ENCODE peak calls at places on chromosomes 6 and 20, in four cellular contexts. B is colonic mucosa, M is cardiac fibroblast, I is RWPE2. W is an unnamed sample.

GRCh38 chr20:33499347-33499746 is 9.5 kb downstream of the CBFA2T2 start:
- DNase-seq in B (no peak), M (no peak), I (no peak), W (no peak)

GRCh38 chr6:16903470-16903869 is 142.2 kb upstream of the ATXN1 start:
- DNase-seq in B (no peak), M (peak; percentile 61), I (no peak), W (no peak)

GRCh38 chr6:70857387-70858077 is 99.3 kb downstream of the B3GAT2 start:
- DNase-seq in B (no peak), M (no peak), I (no peak), W (no peak)

GRCh38 chr6:10610289-10610688 is 84.1 kb downstream of the C6orf52 start:
- DNase-seq in B (peak; percentile 22), M (no peak), I (no peak), W (no peak)

GRCh38 chr6:117025310-117025709 is 148.3 kb downstream of the RFX6 start:
- DNase-seq in B (no peak), M (no peak), I (no peak), W (no peak)

GRCh38 chr20:19907326-19908056 is 109.7 kb upstream of the NAA20 start:
- DNase-seq in B (no peak), M (peak; percentile 53), I (no peak), W (no peak)

GRCh38 chr6:21603516-21603952 is 10.0 kb downstream of the SOX4 start:
- DNase-seq in B (no peak), M (no peak), I (no peak), W (no peak)

GRCh38 chr20:35344354-35344837 is 52.2 kb upstream of the FAM83C start:
- DNase-seq in B (peak; percentile 69), M (peak; percentile 96), I (no peak), W (no peak)

GRCh38 chr6:10908228-10908627 is 21.4 kb downstream of the SYCP2L start:
- DNase-seq in B (no peak), M (no peak), I (no peak), W (no peak)

GRCh38 chr6:87697581-87698552 is 4.2 kb downstream of the AKIRIN2 start:
- DNase-seq in B (no peak), M (peak; percentile 90), I (no peak), W (no peak)

GRCh38 chr6:145214570-145214969 is 520.8 kb downstream of the EPM2A start:
- DNase-seq in B (no peak), M (peak; percentile 41), I (no peak), W (no peak)

GRCh38 chr6:112307707-112308106 is 39.4 kb upstream of the RFPL4B start:
- DNase-seq in B (no peak), M (no peak), I (no peak), W (no peak)

GRCh38 chr6:97703661-97704060 is 420.6 kb upstream of the MMS22L start:
- DNase-seq in B (no peak), M (no peak), I (no peak), W (no peak)

GRCh38 chr6:90274481-90275030 is 22.1 kb downstream of the BACH2 start:
- DNase-seq in B (peak; percentile 25), M (no peak), I (no peak), W (no peak)

GRCh38 chr6:113903666-113904330 is 46.7 kb downstream of the MARCKS start:
- DNase-seq in B (peak; percentile 46), M (peak; percentile 59), I (no peak), W (no peak)

GRCh38 chr20:48738094-48738398 is 89.8 kb downstream of the PREX1 start:
- DNase-seq in B (no peak), M (no peak), I (no peak), W (peak; percentile 20)

GRCh38 chr6:149918151-149918905 is 4.6 kb downstream of the RAET1G start:
- DNase-seq in B (no peak), M (no peak), I (no peak), W (peak; percentile 68)

GRCh38 chr6:64146094-64146493 is 510.5 kb downstream of the PHF3 start:
- DNase-seq in B (no peak), M (no peak), I (no peak), W (no peak)

GRCh38 chr6:160750276-160750689 is 48.2 kb downstream of the PLG start:
- DNase-seq in B (no peak), M (no peak), I (no peak), W (no peak)

GRCh38 chr20:25468126-25469075 is 60.9 kb downstream of the GINS1 start:
- DNase-seq in B (no peak), M (no peak), I (no peak), W (peak; percentile 79)

GRCh38 chr6:126753616-126754015 is 364.9 kb upstream of the RSPO3 start:
- DNase-seq in B (no peak), M (no peak), I (no peak), W (no peak)

GRCh38 chr20:43820742-43821330 is 93.8 kb upstream of the TOX2 start:
- DNase-seq in B (no peak), M (no peak), I (peak; percentile 90), W (no peak)

GRCh38 chr20:11537032-11537431 is 380.7 kb upstream of the BTBD3 start:
- DNase-seq in B (no peak), M (no peak), I (no peak), W (no peak)

GRCh38 chr6:43758617-43759050 is 11.4 kb upstream of the VEGFA start:
- DNase-seq in B (no peak), M (no peak), I (no peak), W (peak; percentile 83)

GRCh38 chr20:3930265-3931206 is 41.3 kb downstream of the PANK2 start:
- DNase-seq in B (no peak), M (no peak), I (no peak), W (no peak)

GRCh38 chr6:2917801-2918495 is 14.8 kb upstream of the SERPINB9 start:
- DNase-seq in B (peak; percentile 16), M (peak; percentile 28), I (no peak), W (no peak)

GRCh38 chr6:13696226-13696625 is 15.4 kb downstream of the RANBP9 start:
- DNase-seq in B (no peak), M (peak; percentile 24), I (no peak), W (no peak)

GRCh38 chr6:103797738-103798137 is 1062.0 kb downstream of the HACE1 start:
- DNase-seq in B (no peak), M (peak; percentile 3), I (no peak), W (no peak)
- TF ChIP-seq CTCF in B (no peak), M (peak; percentile 45), I (peak; percentile 75), W (peak; percentile 82)

GRCh38 chr6:158567152-158567551 is 7.3 kb downstream of the TMEM181 start:
- DNase-seq in B (no peak), M (no peak), I (no peak), W (peak; percentile 48)

GRCh38 chr6:158566207-158566818 is 6.4 kb downstream of the TMEM181 start:
- DNase-seq in B (no peak), M (no peak), I (no peak), W (no peak)

GRCh38 chr6:158564243-158565121 is 4.6 kb downstream of the TMEM181 start:
- DNase-seq in B (no peak), M (no peak), I (no peak), W (no peak)

GRCh38 chr6:158565122-158565429 is 5.2 kb downstream of the TMEM181 start:
- DNase-seq in B (no peak), M (no peak), I (no peak), W (no peak)

GRCh38 chr6:158565482-158566040 is 5.7 kb downstream of the TMEM181 start:
- DNase-seq in B (no peak), M (no peak), I (no peak), W (no peak)
- TF ChIP-seq CTCF in B (no peak), M (peak; percentile 6), I (no peak), W (peak; percentile 25)

GRCh38 chr6:101226677-101227135 is 166.8 kb upstream of the GRIK2 start:
- DNase-seq in B (no peak), M (peak; percentile 36), I (no peak), W (no peak)
- TF ChIP-seq CTCF in B (no peak), M (peak; percentile 52), I (peak; percentile 37), W (peak; percentile 71)

DNA sequence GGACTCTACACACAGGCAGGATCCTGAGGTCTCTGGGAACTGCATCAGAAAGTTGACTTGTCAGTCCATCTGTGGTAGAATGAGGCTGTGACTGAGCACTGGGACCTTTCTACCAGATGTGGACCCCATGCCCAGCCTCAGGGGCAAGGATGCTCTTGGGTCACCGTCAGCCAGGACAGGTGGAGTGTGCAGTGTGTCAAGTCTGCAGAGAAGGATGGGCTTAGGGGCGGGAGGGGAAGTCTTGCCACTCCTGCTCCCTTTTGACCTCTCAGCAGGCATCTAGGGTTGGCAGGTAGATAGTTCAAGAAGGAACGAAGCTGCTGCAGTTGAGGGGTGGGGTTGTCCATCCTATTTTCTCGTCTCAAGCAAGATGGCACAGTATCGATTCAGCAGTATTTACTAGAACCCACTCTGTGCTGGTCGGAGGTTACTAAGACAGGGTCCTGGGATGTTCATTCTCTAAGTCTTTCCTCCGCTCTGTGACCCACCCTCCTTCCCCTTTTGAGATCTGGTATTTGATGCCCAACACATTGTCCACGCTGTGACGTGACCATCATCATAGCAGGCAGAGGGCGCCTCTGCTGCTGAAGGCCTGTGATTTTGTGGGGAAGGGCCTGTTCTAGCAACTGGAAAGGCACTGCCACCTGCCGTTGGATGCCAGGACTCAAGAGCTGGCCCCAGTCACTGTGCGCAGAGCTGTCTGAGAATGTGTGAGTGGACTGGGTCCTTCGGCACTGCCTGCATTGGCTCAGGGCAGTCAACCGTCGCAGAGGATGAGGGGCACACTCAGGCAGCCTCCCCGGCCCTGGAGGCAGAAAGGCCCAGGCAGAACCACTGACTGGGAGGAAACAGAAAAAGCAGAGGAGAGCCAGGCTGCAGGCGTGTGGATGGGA is 23.2 kb downstream of the RBCK1 start:
- DNase-seq in B (peak; percentile 41), M (peak; percentile 76), I (peak; percentile 83), W (no peak)
- TF ChIP-seq CTCF in B (peak; percentile 33), M (peak; percentile 52), I (peak; percentile 96), W (peak; percentile 82)

DNA sequence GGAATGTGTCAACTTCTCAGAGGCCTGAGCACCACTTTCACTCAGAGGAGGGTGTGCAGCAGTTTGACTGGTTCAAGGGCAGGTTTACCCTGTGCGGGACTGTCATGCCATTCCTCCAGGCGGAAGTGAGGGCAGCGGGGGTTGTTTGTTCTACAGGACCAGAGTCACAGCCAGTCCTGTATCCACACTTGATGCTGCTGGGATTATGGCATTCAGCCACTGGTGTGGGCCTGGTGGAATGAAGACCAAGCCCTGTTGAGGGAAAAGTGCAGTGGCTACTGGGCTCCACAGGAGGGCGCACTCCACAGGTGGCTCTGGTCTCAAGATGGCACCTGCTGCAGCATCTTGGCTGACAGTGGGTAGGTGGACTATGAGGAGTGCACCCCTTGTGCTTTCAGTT is 14.8 kb downstream of the SEMG2 start:
- DNase-seq in B (no peak), M (no peak), I (peak; percentile 77), W (no peak)
- TF ChIP-seq CTCF in B (peak; percentile 24), M (peak; percentile 34), I (peak; percentile 73), W (peak; percentile 43)

GRCh38 chr6:41011673-41012072 is 27.3 kb downstream of the UNC5CL start:
- DNase-seq in B (no peak), M (no peak), I (no peak), W (no peak)

GRCh38 chr6:41014780-41015179 is 24.2 kb downstream of the UNC5CL start:
- DNase-seq in B (no peak), M (no peak), I (no peak), W (no peak)

GRCh38 chr6:41008011-41008410 is 31.0 kb downstream of the UNC5CL start:
- DNase-seq in B (no peak), M (no peak), I (no peak), W (no peak)

GRCh38 chr6:41013473-41014153 is 25.4 kb downstream of the UNC5CL start:
- DNase-seq in B (no peak), M (no peak), I (no peak), W (no peak)

GRCh38 chr6:41009669-41010068 is 29.4 kb downstream of the UNC5CL start:
- DNase-seq in B (no peak), M (no peak), I (no peak), W (no peak)
- TF ChIP-seq CTCF in B (no peak), M (no peak), I (no peak), W (no peak)